ENCODE peak calls at places on chromosomes 12 and 14, in eight cellular contexts. A, L, K, M, P, N, V and J are unnamed samples.

GRCh38 chr12:49824886-49825285 is 3.3 kb downstream of the NCKAP5L start:
- DNase-seq in A (no peak), L (no peak), K (peak; percentile 78), M (no peak), P (no peak), N (peak; percentile 65), V (peak; percentile 60), J (peak; percentile 13)

GRCh38 chr14:21069388-21070082 is 569 bp upstream of the ARHGEF40 start:
- DNase-seq in A (no peak), L (peak; percentile 55), K (peak; percentile 23), M (peak; percentile 26), P (no peak), N (peak; percentile 43), V (peak; percentile 38), J (no peak)

GRCh38 chr12:120979220-120979861 is 998 bp downstream of the HNF1A start:
- DNase-seq in A (no peak), L (no peak), K (no peak), M (no peak), P (no peak), N (no peak), V (no peak), J (no peak)

GRCh38 chr12:31740618-31741017 is 11.8 kb upstream of the AMN1 start:
- DNase-seq in A (no peak), L (no peak), K (peak; percentile 23), M (no peak), P (no peak), N (no peak), V (no peak), J (no peak)

GRCh38 chr14:34872822-34873590 is 2.2 kb downstream of the BAZ1A start:
- DNase-seq in A (no peak), L (no peak), K (no peak), M (no peak), P (peak; percentile 59), N (peak; percentile 60), V (peak; percentile 27), J (peak; percentile 69)

GRCh38 chr12:77352941-77353340 is 287.6 kb upstream of the E2F7 start:
- DNase-seq in A (no peak), L (no peak), K (no peak), M (no peak), P (no peak), N (no peak), V (no peak), J (no peak)

GRCh38 chr14:72439707-72440106 is 454.2 kb downstream of the DPF3 start:
- DNase-seq in A (no peak), L (no peak), K (peak; percentile 29), M (no peak), P (no peak), N (no peak), V (no peak), J (no peak)

GRCh38 chr14:37343307-37344094 is 145.8 kb downstream of the MIPOL1 start:
- DNase-seq in A (no peak), L (no peak), K (no peak), M (no peak), P (no peak), N (no peak), V (peak; percentile 13), J (no peak)

GRCh38 chr14:68460541-68460940 is 332.3 kb downstream of the ZFP36L1 start:
- DNase-seq in A (no peak), L (no peak), K (no peak), M (no peak), P (no peak), N (no peak), V (no peak), J (no peak)

GRCh38 chr14:102988054-102988453 is 65.6 kb downstream of the AMN start:
- DNase-seq in A (no peak), L (no peak), K (no peak), M (no peak), P (no peak), N (peak; percentile 31), V (no peak), J (no peak)

GRCh38 chr12:51848843-51849735 is 571 bp upstream of the FIGNL2 start:
- DNase-seq in A (no peak), L (no peak), K (no peak), M (peak; percentile 66), P (no peak), N (no peak), V (no peak), J (peak; percentile 50)

GRCh38 chr12:84922721-84923120 is 10.1 kb upstream of the SLC6A15 start:
- DNase-seq in A (no peak), L (no peak), K (no peak), M (no peak), P (peak; percentile 85), N (peak; percentile 36), V (no peak), J (no peak)

GRCh38 chr14:77707355-77707723 is 484 bp downstream of the ALKBH1 start:
- DNase-seq in A (no peak), L (peak; percentile 67), K (peak; percentile 7), M (peak; percentile 4), P (no peak), N (peak; percentile 41), V (peak; percentile 59), J (peak; percentile 44)

GRCh38 chr12:58408516-58408915 is 467.1 kb downstream of the ATP23 start:
- DNase-seq in A (no peak), L (no peak), K (no peak), M (no peak), P (no peak), N (peak; percentile 40), V (no peak), J (no peak)

GRCh38 chr14:56273151-56273550 is 154.9 kb downstream of the PELI2 start:
- DNase-seq in A (no peak), L (no peak), K (no peak), M (no peak), P (no peak), N (peak; percentile 48), V (peak; percentile 77), J (no peak)

GRCh38 chr12:90653051-90653450 is 301.9 kb downstream of the CCER1 start:
- DNase-seq in A (no peak), L (no peak), K (no peak), M (no peak), P (no peak), N (peak; percentile 11), V (peak; percentile 44), J (no peak)

GRCh38 chr14:102776761-102777710 is at the start of gene TRAF3:
- DNase-seq in A (peak; percentile 10), L (peak; percentile 25), K (peak; percentile 60), M (peak; percentile 60), P (no peak), N (peak; percentile 79), V (peak; percentile 81), J (peak; percentile 35)

GRCh38 chr14:24721772-24722171 is 87.8 kb upstream of the GZMB start:
- DNase-seq in A (no peak), L (no peak), K (no peak), M (no peak), P (no peak), N (no peak), V (no peak), J (no peak)

GRCh38 chr12:124921200-124922008 is 7.0 kb upstream of the UBC start:
- DNase-seq in A (no peak), L (no peak), K (peak; percentile 85), M (peak; percentile 56), P (no peak), N (peak; percentile 71), V (peak; percentile 30), J (no peak)

GRCh38 chr14:63951025-63951424 is 98.2 kb downstream of the SYNE2 start:
- DNase-seq in A (no peak), L (no peak), K (no peak), M (no peak), P (no peak), N (no peak), V (no peak), J (no peak)

GRCh38 chr14:76516884-76517283 is 140.9 kb downstream of the ESRRB start:
- DNase-seq in A (no peak), L (no peak), K (no peak), M (no peak), P (peak; percentile 93), N (no peak), V (no peak), J (no peak)

GRCh38 chr12:26317942-26318565 is 122.7 kb downstream of the SSPN start:
- DNase-seq in A (no peak), L (no peak), K (no peak), M (no peak), P (peak; percentile 84), N (peak; percentile 70), V (peak; percentile 33), J (peak; percentile 99)

GRCh38 chr14:81669308-81669707 is 135.7 kb upstream of the SEL1L start:
- DNase-seq in A (no peak), L (no peak), K (no peak), M (no peak), P (no peak), N (no peak), V (no peak), J (no peak)

GRCh38 chr12:52147367-52147972 is 44.3 kb downstream of the KRT80 start:
- DNase-seq in A (no peak), L (no peak), K (no peak), M (no peak), P (peak; percentile 99), N (peak; percentile 94), V (peak; percentile 98), J (peak; percentile 97)

GRCh38 chr12:92505373-92506340 is 197.1 kb upstream of the PLEKHG7 start:
- DNase-seq in A (no peak), L (no peak), K (peak; percentile 62), M (no peak), P (no peak), N (peak; percentile 63), V (peak; percentile 15), J (no peak)

GRCh38 chr12:50220357-50221061 is 53.3 kb upstream of the CERS5 start:
- DNase-seq in A (no peak), L (no peak), K (peak; percentile 66), M (no peak), P (peak; percentile 89), N (peak; percentile 81), V (no peak), J (no peak)

GRCh38 chr14:100894416-100894815 is 9.1 kb downstream of the RTL1 start:
- DNase-seq in A (no peak), L (no peak), K (no peak), M (no peak), P (no peak), N (no peak), V (no peak), J (no peak)

GRCh38 chr12:51621155-51621922 is 30.3 kb downstream of the SCN8A start:
- DNase-seq in A (no peak), L (no peak), K (no peak), M (no peak), P (no peak), N (peak; percentile 65), V (no peak), J (no peak)

GRCh38 chr12:7907009-7907408 is 29.0 kb downstream of the SLC2A3 start:
- DNase-seq in A (no peak), L (no peak), K (peak; percentile 44), M (peak; percentile 59), P (no peak), N (peak; percentile 43), V (peak; percentile 45), J (peak; percentile 40)

GRCh38 chr14:72673179-72673578 is 220.7 kb downstream of the DPF3 start:
- DNase-seq in A (no peak), L (no peak), K (no peak), M (no peak), P (no peak), N (no peak), V (no peak), J (no peak)

GRCh38 chr12:42936991-42937390 is 347.4 kb upstream of the PRICKLE1 start:
- DNase-seq in A (no peak), L (no peak), K (no peak), M (no peak), P (no peak), N (no peak), V (no peak), J (no peak)

GRCh38 chr14:69355955-69356321 is 42.2 kb downstream of the ERH start:
- DNase-seq in A (no peak), L (no peak), K (no peak), M (no peak), P (no peak), N (peak; percentile 59), V (peak; percentile 85), J (peak; percentile 77)

GRCh38 chr12:99039367-99040120 is 394.5 kb downstream of the APAF1 start:
- DNase-seq in A (no peak), L (no peak), K (no peak), M (no peak), P (no peak), N (no peak), V (no peak), J (peak; percentile 9)